ENCODE peak calls at places on chromosomes 2 and 18, in five cellular contexts. R is cardiac muscle cell, Z is transverse colon, V is hippocampal formation, A is T-helper 2 cell. G is an unnamed sample.

GRCh38 chr18:70028734-70029133 is 81.1 kb upstream of the CD226 start:
- DNase-seq in R (no peak), Z (no peak), V (no peak), A (no peak), G (no peak)

GRCh38 chr2:178517496-178517895 is 37.2 kb downstream of the PLEKHA3 start:
- DNase-seq in R (no peak), Z (no peak), V (no peak), A (no peak), G (no peak)

GRCh38 chr2:118987886-118988285 is 45.9 kb downstream of the MARCO start:
- DNase-seq in R (no peak), Z (no peak), V (no peak), A (no peak), G (no peak)

GRCh38 chr2:54899576-54900200 is 150.6 kb downstream of the RTN4 start:
- DNase-seq in R (peak), Z (no peak), V (no peak), A (no peak), G (no peak)

GRCh38 chr2:140657657-140658056 is 1473.2 kb downstream of the LRP1B start:
- DNase-seq in R (peak), Z (no peak), V (no peak), A (no peak), G (no peak)

GRCh38 chr2:3073721-3074120 is 303.9 kb downstream of the EIPR1 start:
- DNase-seq in R (no peak), Z (no peak), V (no peak), A (no peak), G (no peak)

GRCh38 chr2:179383975-179384374 is 119.3 kb upstream of the SESTD1 start:
- DNase-seq in R (no peak), Z (no peak), V (no peak), A (no peak), G (no peak)

GRCh38 chr2:187552959-187553681 is 1.1 kb downstream of the TFPI start:
- DNase-seq in R (peak), Z (no peak), V (no peak), A (no peak), G (no peak)

GRCh38 chr2:12430036-12430795 is 286.5 kb upstream of the TRIB2 start:
- DNase-seq in R (peak), Z (no peak), V (no peak), A (no peak), G (no peak)

GRCh38 chr2:207409525-207409924 is 120.2 kb upstream of the CREB1 start:
- DNase-seq in R (no peak), Z (no peak), V (no peak), A (no peak), G (no peak)

GRCh38 chr2:202034249-202035088 is 814 bp downstream of the FZD7 start:
- DNase-seq in R (peak), Z (peak), V (no peak), A (peak), G (peak)

GRCh38 chr2:26438526-26438925 is 36.8 kb downstream of the DRC1 start:
- DNase-seq in R (peak), Z (no peak), V (no peak), A (no peak), G (no peak)

GRCh38 chr2:149040451-149040850 is 2.0 kb downstream of the LYPD6B start:
- DNase-seq in R (peak), Z (peak), V (no peak), A (peak), G (peak)

GRCh38 chr2:200168641-200169265 is 137.7 kb upstream of the SPATS2L start:
- DNase-seq in R (no peak), Z (no peak), V (no peak), A (no peak), G (no peak)

GRCh38 chr2:202750778-202751427 is 116.1 kb downstream of the FAM117B start:
- DNase-seq in R (no peak), Z (no peak), V (no peak), A (no peak), G (peak)

GRCh38 chr2:23617167-23617787 is 232.3 kb downstream of the KLHL29 start:
- DNase-seq in R (peak), Z (peak), V (peak), A (no peak), G (no peak)

GRCh38 chr2:122191331-122191730 is 435.9 kb downstream of the TSN start:
- DNase-seq in R (peak), Z (no peak), V (no peak), A (no peak), G (no peak)

GRCh38 chr2:238873841-238874240 is 26.0 kb downstream of the TWIST2 start:
- DNase-seq in R (no peak), Z (no peak), V (no peak), A (no peak), G (no peak)

GRCh38 chr2:101827246-101827645 is 129.7 kb downstream of the MAP4K4 start:
- DNase-seq in R (peak), Z (no peak), V (no peak), A (no peak), G (no peak)

GRCh38 chr2:16251511-16252205 is 311.3 kb downstream of the MYCN start:
- DNase-seq in R (no peak), Z (no peak), V (no peak), A (no peak), G (no peak)

GRCh38 chr2:46299365-46300263 is 2.4 kb downstream of the EPAS1 start:
- DNase-seq in R (peak), Z (peak), V (no peak), A (no peak), G (no peak)

G was measured in GM06990.